ENCODE peak calls at places on chromosomes 11 and 22, in six cellular contexts. H is AG09319; I is CD8-positive, alpha-beta T cell; X is suprapubic skin; G is Caco-2; V is epithelial cell of esophagus. B is an unnamed sample.

GRCh38 chr11:73475549-73475948 is 99.3 kb downstream of the RELT start:
- DNase-seq in V (no peak), I (no peak), H (no peak), G (no peak), X (no peak), B (no peak)

GRCh38 chr11:2577071-2578005 is 122.5 kb downstream of the KCNQ1OT1 start:
- DNase-seq in H (no peak), G (peak), X (peak), I (no peak), V (no peak), B (no peak)

GRCh38 chr11:100816823-100817222 is 129.7 kb downstream of the ARHGAP42 start:
- DNase-seq in H (no peak), I (no peak), V (peak), X (no peak), G (no peak), B (no peak)

GRCh38 chr22:29291215-29291614 is 15.2 kb upstream of the GAS2L1 start:
- DNase-seq in X (no peak), G (no peak), V (no peak), I (no peak), H (no peak), B (no peak)

GRCh38 chr11:16226245-16226644 is 130.1 kb downstream of the SOX6 start:
- DNase-seq in V (peak), I (no peak), G (peak), H (no peak), X (peak), B (no peak)

GRCh38 chr11:3882671-3883070 is 27.2 kb downstream of the STIM1 start:
- DNase-seq in X (no peak), V (no peak), G (no peak), I (no peak), H (no peak), B (no peak)

GRCh38 chr22:38881464-38881871 is 9.5 kb upstream of the CBX6 start:
- DNase-seq in I (no peak), G (no peak), V (no peak), X (no peak), H (peak), B (peak)

GRCh38 chr11:57427692-57428082 is 766 bp upstream of the SLC43A3 start:
- DNase-seq in V (peak), X (peak), I (no peak), H (no peak), G (no peak), B (no peak)

GRCh38 chr11:64266339-64266738 is 15.0 kb downstream of the PLCB3 start:
- DNase-seq in H (no peak), G (no peak), X (no peak), I (no peak), V (peak), B (no peak)

GRCh38 chr11:118485273-118485672 is 42.0 kb upstream of the TTC36 start:
- DNase-seq in I (no peak), H (no peak), X (no peak), V (no peak), G (no peak), B (no peak)
- TF ChIP-seq CTCF in I (no peak), H (peak), X (no peak), V (no peak), G (no peak), B (no peak)

GRCh38 chr11:80383655-80384054 is 942.8 kb upstream of the TENM4 start:
- DNase-seq in V (peak), H (no peak), G (peak), X (no peak), I (no peak), B (no peak)
- TF ChIP-seq CTCF in V (no peak), H (no peak), G (peak), X (no peak), I (no peak), B (no peak)

GRCh38 chr11:111194789-111195188 is 50.7 kb upstream of the POU2AF2 start:
- DNase-seq in G (no peak), V (no peak), X (no peak), I (no peak), H (no peak), B (no peak)

GRCh38 chr11:111195192-111195591 is 50.3 kb upstream of the POU2AF2 start:
- DNase-seq in G (no peak), X (no peak), V (no peak), H (no peak), I (no peak), B (no peak)

GRCh38 chr11:111205622-111206385 is 39.7 kb upstream of the POU2AF2 start:
- DNase-seq in H (no peak), I (no peak), G (no peak), X (no peak), V (no peak), B (no peak)

GRCh38 chr11:111200010-111200534 is 45.5 kb upstream of the POU2AF2 start:
- DNase-seq in X (no peak), V (no peak), G (no peak), H (no peak), I (no peak), B (no peak)
- TF ChIP-seq CTCF in X (no peak), V (no peak), G (no peak), H (no peak), I (no peak), B (no peak)

GRCh38 chr11:32583451-32584271 is at the start of gene EIF3M:
- DNase-seq in V (peak), H (peak), G (peak), X (peak), I (peak), B (peak)
- TF ChIP-seq CTCF in V (no peak), H (no peak), G (no peak), X (no peak), I (no peak), B (no peak)

DNA sequence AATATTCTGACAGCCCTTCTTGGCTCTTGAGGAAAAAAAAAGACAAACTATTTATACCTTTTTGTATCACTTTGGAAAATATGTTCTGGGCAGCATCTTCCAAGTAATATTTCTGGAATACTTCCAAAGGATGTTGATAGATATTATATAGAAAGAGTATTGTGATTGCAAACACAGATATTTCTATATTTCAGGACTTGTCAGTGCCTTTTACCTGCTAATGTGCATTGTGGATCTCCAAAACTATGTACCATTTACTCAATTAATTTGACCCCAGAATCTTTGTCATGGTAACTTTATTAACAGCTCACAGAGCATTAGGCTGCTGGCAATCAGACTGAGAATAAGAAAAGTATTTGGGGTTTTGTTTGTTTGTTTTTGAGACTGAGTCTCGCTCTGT is 16.7 kb upstream of the CCND1 start:
- DNase-seq in I (no peak), X (no peak), V (no peak), G (no peak), H (no peak), B (no peak)
- TF ChIP-seq CTCF in I (no peak), X (no peak), V (no peak), G (no peak), H (no peak), B (no peak)

DNA sequence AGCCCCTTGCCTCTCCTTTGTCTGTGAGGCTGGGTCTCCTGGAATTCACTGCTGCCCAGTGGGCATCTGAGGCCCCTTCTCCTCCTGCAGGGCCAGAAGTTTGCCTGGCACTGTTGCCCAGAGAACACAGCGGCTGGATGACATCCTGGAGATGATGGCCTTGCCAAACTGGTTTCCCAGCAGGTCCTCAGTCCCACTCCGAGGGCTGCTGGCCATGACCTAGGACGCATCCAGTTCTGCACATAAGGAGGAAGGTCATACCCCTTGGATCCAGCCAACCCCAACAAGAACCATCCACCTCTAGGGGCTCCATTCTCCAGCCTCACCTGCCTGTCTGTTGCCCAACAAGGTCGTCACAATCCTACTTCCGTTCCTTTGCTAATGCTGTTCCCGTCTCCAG is 3.4 kb upstream of the SMTN start:
- DNase-seq in V (no peak), X (no peak), G (no peak), H (no peak), I (no peak), B (no peak)
- TF ChIP-seq CTCF in V (no peak), X (no peak), G (no peak), H (no peak), I (no peak), B (no peak)

DNA sequence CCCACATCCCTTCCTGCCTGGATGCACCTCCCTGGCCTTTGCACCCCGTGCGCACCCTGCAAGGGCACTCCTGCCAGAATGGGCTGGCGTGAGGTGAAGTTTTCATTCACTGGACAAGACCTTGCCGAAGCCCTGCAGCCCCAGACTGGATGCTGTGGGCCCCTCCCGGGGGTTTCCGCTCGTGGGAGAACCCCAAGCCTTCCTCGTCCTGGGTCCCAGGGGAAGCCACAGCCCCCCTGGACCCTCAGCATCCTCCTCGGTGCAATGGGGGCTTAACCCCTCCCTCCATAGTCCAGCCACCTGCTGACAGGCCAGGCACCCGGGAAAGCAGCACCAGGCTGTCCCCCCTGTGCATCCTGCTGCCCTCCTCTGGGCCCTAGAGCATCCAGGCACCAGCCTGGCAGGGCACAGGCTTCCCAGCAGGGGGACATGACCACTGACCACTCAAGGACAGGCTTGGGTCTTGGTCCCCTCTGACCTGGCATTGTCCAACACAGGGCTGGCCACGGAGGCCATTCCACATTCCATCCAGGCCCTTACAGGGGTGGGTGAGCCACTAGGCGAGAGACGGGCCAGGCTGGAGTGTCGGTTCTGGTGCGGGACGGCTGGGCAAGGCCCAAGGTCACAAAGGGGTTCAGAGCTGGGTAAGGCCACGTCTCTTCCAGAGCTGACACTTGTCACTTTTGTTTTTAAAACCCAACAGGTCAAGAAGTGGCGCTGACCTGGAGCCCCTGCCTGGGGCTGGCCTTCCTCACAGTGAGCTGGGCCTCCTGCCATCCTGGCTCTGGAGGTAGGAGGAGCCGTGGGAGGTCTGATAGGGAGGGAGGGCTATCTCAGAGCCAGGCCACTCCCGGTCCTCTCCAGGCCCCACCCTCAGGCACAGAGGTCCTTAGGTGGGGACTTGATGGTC is 41.5 kb upstream of the PPARA start:
- DNase-seq in G (peak), H (no peak), I (no peak), X (no peak), V (peak), B (no peak)
- TF ChIP-seq CTCF in G (no peak), H (peak), I (no peak), X (no peak), V (no peak), B (peak)

GRCh38 chr22:44330188-44330726 is 17.5 kb upstream of the SHISAL1 start:
- DNase-seq in V (no peak), X (no peak), I (no peak), G (no peak), H (no peak), B (no peak)

GRCh38 chr22:44330727-44331660 is 18.2 kb upstream of the SHISAL1 start:
- DNase-seq in X (no peak), V (peak), I (no peak), G (no peak), H (no peak), B (no peak)

GRCh38 chr22:44333847-44334635 is 21.3 kb upstream of the SHISAL1 start:
- DNase-seq in H (no peak), V (no peak), I (no peak), G (no peak), X (no peak), B (no peak)

GRCh38 chr22:44332946-44333345 is 20.2 kb upstream of the SHISAL1 start:
- DNase-seq in H (no peak), I (no peak), X (no peak), G (no peak), V (no peak), B (no peak)

DNA sequence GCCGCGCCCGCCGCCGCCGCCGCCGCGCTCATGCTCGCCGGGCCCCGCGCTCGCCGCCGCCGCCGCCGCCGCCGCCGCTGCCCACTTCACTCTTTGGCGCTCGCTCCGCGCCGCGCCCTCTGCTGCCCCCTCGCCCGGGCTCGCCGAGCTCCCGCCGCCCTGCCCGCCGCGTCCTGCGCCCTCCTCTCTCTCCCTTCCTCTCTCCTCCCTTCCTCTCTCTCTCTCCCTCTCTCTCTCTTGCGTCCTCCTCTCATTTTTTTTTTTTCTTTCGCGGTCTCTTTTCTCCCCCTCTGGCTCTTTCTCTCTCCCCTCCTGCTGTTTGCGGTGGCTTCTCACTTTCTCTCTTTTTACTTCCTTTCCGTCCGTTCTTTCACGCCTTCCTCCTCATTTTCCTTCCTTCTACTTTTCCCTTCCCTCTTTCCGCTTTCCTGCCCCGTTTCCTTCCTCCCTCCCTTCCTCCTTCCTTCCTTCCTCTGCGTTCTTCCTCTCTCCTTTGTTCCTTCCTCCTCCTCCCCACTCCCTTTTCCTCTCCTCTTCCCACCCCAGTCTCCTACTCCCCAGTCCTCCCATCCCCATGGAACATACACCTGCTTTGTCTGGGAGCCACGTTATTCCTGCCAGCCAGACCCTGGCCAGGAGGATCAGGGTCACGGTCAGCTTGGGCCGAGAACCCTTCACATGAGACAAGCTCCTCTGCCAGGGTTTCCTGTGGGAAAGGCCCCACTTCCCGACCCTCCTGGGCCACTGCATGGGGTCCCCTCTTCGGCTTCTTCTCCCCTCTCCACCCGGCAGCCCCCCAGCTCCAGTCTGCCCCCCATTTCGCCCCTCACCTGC is 19.3 kb upstream of the SHISAL1 start:
- DNase-seq in H (no peak), X (no peak), V (peak), I (no peak), G (no peak), B (no peak)
- TF ChIP-seq CTCF in H (no peak), X (no peak), V (no peak), I (no peak), G (no peak), B (no peak)